ENCODE peak calls at places on chromosome 12, in four cellular contexts. Q is GM12891, A is GM04503, S is mammary epithelial cell. B is an unnamed sample.
A peak's percentile ranks its signal among the peaks of the same experiment; 100 is the strongest.

GRCh38 chr12:103645202-103645601 is 58.1 kb downstream of the STAB2 start:
- DNase-seq in Q (no peak), A (no peak), S (no peak), B (no peak)

GRCh38 chr12:70719672-70720420 is 82.6 kb upstream of the PTPRB start:
- DNase-seq in Q (no peak), A (peak; percentile 8), S (peak; percentile 9), B (no peak)

GRCh38 chr12:105253882-105254513 is 18.0 kb upstream of the APPL2 start:
- DNase-seq in Q (no peak), A (peak; percentile 81), S (peak; percentile 66), B (no peak)

GRCh38 chr12:55720894-55721444 is 776 bp downstream of the RDH5 start:
- DNase-seq in Q (no peak), A (peak; percentile 89), S (peak; percentile 91), B (peak; percentile 86)

GRCh38 chr12:110508071-110508586 is 6.0 kb downstream of the RAD9B start:
- DNase-seq in Q (no peak), A (no peak), S (no peak), B (no peak)

GRCh38 chr12:95547522-95548055 is 3.7 kb downstream of the USP44 start:
- DNase-seq in Q (no peak), A (peak; percentile 27), S (no peak), B (no peak)

GRCh38 chr12:94795053-94795452 is 144.7 kb upstream of the TMCC3 start:
- DNase-seq in Q (no peak), A (no peak), S (no peak), B (no peak)

GRCh38 chr12:120055639-120056038 is 60.9 kb downstream of the RAB35 start:
- DNase-seq in Q (no peak), A (no peak), S (peak; percentile 47), B (no peak)

GRCh38 chr12:83106873-83107272 is 420.2 kb downstream of the TMTC2 start:
- DNase-seq in Q (no peak), A (no peak), S (no peak), B (no peak)

GRCh38 chr12:54292083-54292930 is 8.5 kb downstream of the NFE2 start:
- DNase-seq in Q (no peak), A (no peak), S (no peak), B (no peak)

GRCh38 chr12:27571463-27571862 is 47.5 kb downstream of the PPFIBP1 start:
- DNase-seq in Q (no peak), A (peak; percentile 75), S (peak; percentile 89), B (no peak)

GRCh38 chr12:57755454-57756372 is 810 bp downstream of the MARCHF9 start:
- DNase-seq in Q (no peak), A (no peak), S (no peak), B (peak; percentile 48)

GRCh38 chr12:67469666-67470065 is 178.9 kb upstream of the DYRK2 start:
- DNase-seq in Q (no peak), A (no peak), S (no peak), B (no peak)

GRCh38 chr12:21433525-21433924 is 3.9 kb upstream of the PYROXD1 start:
- DNase-seq in Q (no peak), A (no peak), S (no peak), B (no peak)

GRCh38 chr12:24845615-24846014 is 103.3 kb downstream of the BCAT1 start:
- DNase-seq in Q (no peak), A (no peak), S (no peak), B (no peak)

GRCh38 chr12:29242921-29243431 is 93.9 kb downstream of the FAR2 start:
- DNase-seq in Q (no peak), A (no peak), S (no peak), B (no peak)

GRCh38 chr12:53292441-53292840 is 2.9 kb upstream of the PFDN5 start:
- DNase-seq in Q (no peak), A (no peak), S (no peak), B (no peak)

GRCh38 chr12:130573235-130573634 is 142.9 kb downstream of the RIMBP2 start:
- DNase-seq in Q (no peak), A (no peak), S (no peak), B (no peak)

GRCh38 chr12:104649217-104649834 is 192.6 kb downstream of the CHST11 start:
- DNase-seq in Q (no peak), A (no peak), S (no peak), B (no peak)

GRCh38 chr12:28507055-28507454 is 316.8 kb downstream of the CCDC91 start:
- DNase-seq in Q (no peak), A (peak; percentile 66), S (no peak), B (no peak)

GRCh38 chr12:98431089-98431488 is 84.3 kb upstream of the TMPO start:
- DNase-seq in Q (no peak), A (no peak), S (no peak), B (no peak)

GRCh38 chr12:11633968-11634367 is 15.5 kb upstream of the ETV6 start:
- DNase-seq in Q (no peak), A (no peak), S (peak; percentile 45), B (no peak)

GRCh38 chr12:47972895-47973294 is 9.5 kb downstream of the TMEM106C start:
- DNase-seq in Q (no peak), A (no peak), S (no peak), B (no peak)

GRCh38 chr12:6336859-6337744 is 4.8 kb downstream of the TNFRSF1A start:
- DNase-seq in Q (no peak), A (no peak), S (no peak), B (no peak)

GRCh38 chr12:15621140-15621539 is 168.0 kb downstream of the EPS8 start:
- DNase-seq in Q (no peak), A (no peak), S (no peak), B (no peak)

GRCh38 chr12:62606654-62607053 is 140.0 kb downstream of the MON2 start:
- DNase-seq in Q (no peak), A (no peak), S (peak; percentile 6), B (no peak)

GRCh38 chr12:115923851-115924250 is 353.6 kb downstream of the MED13L start:
- DNase-seq in Q (no peak), A (no peak), S (no peak), B (no peak)

GRCh38 chr12:119180380-119181040 is 1.8 kb downstream of the HSPB8 start:
- DNase-seq in Q (no peak), A (peak; percentile 34), S (no peak), B (peak; percentile 41)

GRCh38 chr12:89354630-89354931 is 2.3 kb upstream of the DUSP6 start:
- DNase-seq in Q (peak; percentile 12), A (no peak), S (no peak), B (no peak)

GRCh38 chr12:49121047-49121696 is 10.0 kb downstream of the TUBA1B start:
- DNase-seq in Q (no peak), A (no peak), S (peak; percentile 41), B (peak; percentile 49)

GRCh38 chr12:50572275-50572674 is 67.5 kb downstream of the DIP2B start:
- DNase-seq in Q (no peak), A (peak; percentile 79), S (peak; percentile 78), B (no peak)

GRCh38 chr12:52495385-52495784 is 2.3 kb upstream of the KRT6A start:
- DNase-seq in Q (no peak), A (no peak), S (peak; percentile 72), B (no peak)

GRCh38 chr12:75707983-75708382 is 196.6 kb upstream of the KRR1 start:
- DNase-seq in Q (no peak), A (no peak), S (no peak), B (no peak)

GRCh38 chr12:103333676-103334075 is 162.1 kb downstream of the C12orf42 start:
- DNase-seq in Q (no peak), A (no peak), S (no peak), B (no peak)

GRCh38 chr12:121801601-121802484 is 2.0 kb upstream of the SETD1B start:
- DNase-seq in Q (no peak), A (no peak), S (peak; percentile 50), B (no peak)

GRCh38 chr12:47741340-47741703 is 16.0 kb upstream of the ENDOU start:
- DNase-seq in Q (no peak), A (no peak), S (peak; percentile 65), B (peak; percentile 65)